ENCODE peak calls at places on chromosomes 3 and 15, in six cellular contexts. C is GM12878, F is HCT116, I is HepG2, E is K562, P is upper lobe of left lung. V is an unnamed sample.

GRCh38 chr3:10561942-10562565 is 56.7 kb upstream of the ATP2B2 start:
- ATAC-seq in I (no peak), E (no peak), C (no peak), F (no peak), P (no peak), V (no peak)

GRCh38 chr3:43477600-43477999 is 144.2 kb downstream of the ANO10 start:
- ATAC-seq in C (no peak), E (no peak), P (no peak), F (no peak), I (no peak), V (peak)

GRCh38 chr15:67135494-67135893 is 70.1 kb downstream of the SMAD3 start:
- ATAC-seq in E (no peak), C (no peak), I (peak), F (no peak), P (peak), V (peak)

GRCh38 chr3:30613135-30613825 is 6.9 kb downstream of the TGFBR2 start:
- ATAC-seq in F (no peak), C (no peak), E (no peak), I (peak), P (no peak), V (no peak)

GRCh38 chr3:129984124-129984523 is 9.6 kb downstream of the TRH start:
- ATAC-seq in E (no peak), F (no peak), P (no peak), C (no peak), I (no peak), V (no peak)

GRCh38 chr3:14891135-14892132 is 55.9 kb upstream of the NR2C2 start:
- ATAC-seq in E (peak), P (peak), C (peak), I (no peak), F (peak), V (peak)

GRCh38 chr3:150879141-150879540 is 26.1 kb downstream of the MINDY4B start:
- ATAC-seq in I (no peak), F (no peak), C (no peak), E (no peak), P (no peak), V (no peak)

GRCh38 chr15:29821416-29822099 is 710 bp downstream of the TJP1 start:
- ATAC-seq in E (peak), C (no peak), P (peak), I (peak), F (peak), V (peak)

GRCh38 chr15:48856947-48857346 is 21.0 kb upstream of the EID1 start:
- ATAC-seq in F (no peak), E (no peak), I (no peak), C (no peak), P (no peak), V (no peak)

GRCh38 chr15:54026891-54027290 is 48.6 kb downstream of the UNC13C start:
- ATAC-seq in E (no peak), F (no peak), I (no peak), P (no peak), C (no peak), V (no peak)

GRCh38 chr3:42216302-42216701 is 49.7 kb downstream of the CCK start:
- ATAC-seq in F (no peak), C (peak), E (no peak), I (no peak), P (no peak), V (no peak)

GRCh38 chr3:18752273-18752934 is 327.3 kb upstream of the SATB1 start:
- ATAC-seq in C (no peak), E (no peak), P (no peak), F (no peak), I (no peak), V (no peak)

GRCh38 chr3:76040946-76041345 is 255.6 kb upstream of the ZNF717 start:
- ATAC-seq in E (no peak), F (no peak), I (no peak), P (no peak), C (no peak), V (no peak)

GRCh38 chr15:72078887-72079286 is 39.1 kb downstream of the MYO9A start:
- ATAC-seq in P (no peak), F (no peak), C (peak), E (no peak), I (no peak), V (no peak)

GRCh38 chr3:143814358-143814968 is 33.8 kb downstream of the SLC9A9 start:
- ATAC-seq in P (peak), E (no peak), I (no peak), C (peak), F (no peak), V (peak)

GRCh38 chr15:84817461-84818081 is 415 bp downstream of the ALPK3 start:
- ATAC-seq in C (no peak), E (no peak), P (peak), F (peak), I (peak), V (peak)

GRCh38 chr3:52238193-52238760 is 681 bp downstream of the TWF2 start:
- ATAC-seq in F (peak), I (peak), E (no peak), C (peak), P (peak), V (no peak)

GRCh38 chr15:37017031-37017625 is 83.2 kb downstream of the MEIS2 start:
- ATAC-seq in F (no peak), C (no peak), I (no peak), E (no peak), P (no peak), V (no peak)

GRCh38 chr3:5332270-5332956 is 144.9 kb downstream of the EDEM1 start:
- ATAC-seq in C (peak), I (peak), E (no peak), F (no peak), P (no peak), V (no peak)

GRCh38 chr3:194608981-194609380 is 24.2 kb downstream of the TMEM44 start:
- ATAC-seq in P (no peak), E (no peak), I (no peak), F (no peak), C (no peak), V (no peak)

GRCh38 chr3:194811118-194811517 is 125.4 kb downstream of the FAM43A start:
- ATAC-seq in P (no peak), C (no peak), I (no peak), E (no peak), F (no peak), V (no peak)

GRCh38 chr3:4060064-4060463 is 243.1 kb upstream of the SETMAR start:
- ATAC-seq in E (no peak), P (no peak), F (no peak), C (peak), I (peak), V (no peak)

GRCh38 chr15:100733088-100733487 is 130.7 kb downstream of the ASB7 start:
- ATAC-seq in P (peak), C (no peak), F (peak), I (no peak), E (no peak), V (no peak)

GRCh38 chr3:151423091-151423490 is 37.8 kb downstream of the IGSF10 start:
- ATAC-seq in F (no peak), E (no peak), P (no peak), C (no peak), I (no peak), V (no peak)

GRCh38 chr3:190585771-190586630 is 72.1 kb downstream of the IL1RAP start:
- ATAC-seq in P (peak), F (peak), C (peak), E (no peak), I (peak), V (peak)

GRCh38 chr3:13063225-13063624 is 10.0 kb downstream of the IQSEC1 start:
- ATAC-seq in P (no peak), C (no peak), F (peak), E (no peak), I (no peak), V (no peak)

GRCh38 chr3:4761759-4762158 is 217.5 kb upstream of the BHLHE40 start:
- ATAC-seq in I (no peak), F (no peak), C (no peak), P (no peak), E (no peak), V (no peak)

GRCh38 chr3:11078826-11079520 is 75.3 kb upstream of the HRH1 start:
- ATAC-seq in F (no peak), E (no peak), P (peak), I (no peak), C (no peak), V (no peak)

GRCh38 chr15:76391847-76392246 is 55.3 kb downstream of the ISL2 start:
- ATAC-seq in F (no peak), I (no peak), C (no peak), P (no peak), E (no peak), V (no peak)

GRCh38 chr3:140545197-140545596 is 132.7 kb upstream of the TRIM42 start:
- ATAC-seq in I (no peak), P (no peak), F (no peak), C (no peak), E (no peak), V (peak)

GRCh38 chr3:6540981-6541380 is 319.9 kb upstream of the GRM7 start:
- ATAC-seq in I (no peak), C (no peak), E (peak), F (no peak), P (no peak), V (no peak)

GRCh38 chr3:196499061-196499460 is 4.5 kb downstream of the RNF168 start:
- ATAC-seq in P (no peak), F (no peak), C (no peak), E (no peak), I (no peak), V (no peak)

GRCh38 chr15:40693904-40694705 is 869 bp upstream of the RAD51 start:
- ATAC-seq in I (peak), E (no peak), F (no peak), C (peak), P (no peak), V (no peak)
- TF ChIP-seq POLR2A in I (no peak), E (no peak), F (no peak), C (peak), P (no peak), V (no peak)

DNA sequence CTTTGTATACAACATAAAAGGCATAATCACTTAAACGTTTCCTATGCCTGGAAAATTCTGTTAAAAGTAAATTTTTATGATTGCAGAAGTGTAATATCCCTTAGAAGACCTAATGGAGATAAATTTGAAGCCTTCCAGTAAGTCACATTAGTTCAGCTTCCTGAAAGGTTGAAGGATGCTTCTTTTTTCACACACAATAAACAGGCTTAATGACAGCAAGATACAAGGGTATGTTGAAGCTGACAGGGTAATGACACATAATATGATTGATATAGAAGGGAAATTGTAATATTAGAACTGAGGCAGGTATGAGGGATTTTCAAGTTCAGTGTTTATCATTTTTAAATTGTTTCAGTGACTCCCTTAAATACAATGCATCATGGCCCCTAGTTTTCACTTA is 161.8 kb upstream of the NAALADL2 start:
- ATAC-seq in C (no peak), P (no peak), F (no peak), I (no peak), E (no peak), V (no peak)
- TF ChIP-seq POLR2AphosphoS5 in C (no peak), P (no peak), F (no peak), I (no peak), E (no peak), V (no peak)

GRCh38 chr15:56243774-56244236 is at the start of gene RFX7:
- ATAC-seq in E (peak), P (peak), I (peak), C (peak), F (peak), V (peak)

GRCh38 chr15:56241374-56242085 is 2.1 kb downstream of the RFX7 start:
- ATAC-seq in C (no peak), I (no peak), E (no peak), F (no peak), P (no peak), V (no peak)

GRCh38 chr15:56244237-56244810 is 645 bp upstream of the RFX7 start:
- ATAC-seq in F (peak), P (peak), E (peak), C (peak), I (peak), V (peak)

GRCh38 chr15:56242576-56243116 is 1.0 kb downstream of the RFX7 start:
- ATAC-seq in F (no peak), P (no peak), I (no peak), E (peak), C (no peak), V (no peak)

GRCh38 chr15:56243117-56243773 is 434 bp downstream of the RFX7 start:
- ATAC-seq in E (peak), I (no peak), F (peak), P (peak), C (peak), V (peak)
- TF ChIP-seq POLR2A in E (peak), I (no peak), F (no peak), P (no peak), C (peak), V (no peak)

GRCh38 chr15:41490355-41490754 is 3.3 kb upstream of the ITPKA start:
- ATAC-seq in E (no peak), P (peak), I (no peak), C (peak), F (peak), V (no peak)
- TF ChIP-seq POLR2AphosphoS5 in E (no peak), P (no peak), I (no peak), C (no peak), F (no peak), V (no peak)

DNA sequence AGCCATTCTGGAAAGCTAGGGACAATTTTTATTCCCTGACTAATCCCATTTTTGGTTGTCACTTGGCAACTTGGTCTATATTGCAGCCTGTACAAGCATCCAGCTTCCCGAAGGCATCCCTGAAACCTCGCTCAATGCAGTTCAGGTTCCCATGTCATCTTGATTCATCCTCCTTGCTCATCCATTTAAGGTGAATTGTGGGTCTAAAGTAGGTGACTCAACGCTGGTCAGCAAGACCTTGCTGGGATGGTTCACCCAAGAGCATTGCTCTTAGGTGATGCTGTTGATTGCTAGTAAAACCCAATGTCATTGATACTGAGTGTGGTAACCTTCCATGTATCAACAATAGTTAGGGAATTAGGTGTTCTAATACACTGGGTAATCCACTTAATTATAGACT is 13.1 kb upstream of the RAB8B start:
- ATAC-seq in E (no peak), I (no peak), P (no peak), F (no peak), C (no peak), V (no peak)
- TF ChIP-seq POLR2A in E (no peak), I (no peak), P (no peak), F (no peak), C (no peak), V (no peak)

DNA sequence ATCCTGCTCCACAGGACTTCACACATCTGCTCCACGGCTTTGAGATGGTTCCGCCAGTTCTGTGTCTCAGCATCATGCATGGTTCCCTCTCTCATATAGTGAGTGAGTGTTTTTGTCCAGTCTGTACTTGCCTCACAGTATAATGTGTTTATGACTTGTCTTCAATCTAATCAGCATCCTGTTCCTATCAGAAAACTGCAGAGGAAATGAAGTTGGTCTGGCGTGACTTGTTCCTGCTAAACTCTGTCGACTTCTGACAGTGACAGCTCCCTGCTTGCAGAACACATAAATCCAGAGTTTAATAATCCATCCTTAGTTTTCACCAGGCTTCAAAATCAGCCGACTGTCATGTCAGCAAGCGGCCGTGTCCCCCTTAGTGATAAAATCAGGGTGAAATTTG is 222.3 kb downstream of the SLCO3A1 start:
- ATAC-seq in I (no peak), C (no peak), E (no peak), F (no peak), P (no peak), V (no peak)
- TF ChIP-seq POLR2AphosphoS5 in I (no peak), C (no peak), E (no peak), F (no peak), P (no peak), V (no peak)

GRCh38 chr15:64355559-64356442 is at the start of gene CSNK1G1:
- ATAC-seq in E (peak), I (peak), F (peak), C (peak), P (peak), V (peak)
- TF ChIP-seq POLR2A in E (peak), I (no peak), F (no peak), C (peak), P (peak), V (no peak)

DNA sequence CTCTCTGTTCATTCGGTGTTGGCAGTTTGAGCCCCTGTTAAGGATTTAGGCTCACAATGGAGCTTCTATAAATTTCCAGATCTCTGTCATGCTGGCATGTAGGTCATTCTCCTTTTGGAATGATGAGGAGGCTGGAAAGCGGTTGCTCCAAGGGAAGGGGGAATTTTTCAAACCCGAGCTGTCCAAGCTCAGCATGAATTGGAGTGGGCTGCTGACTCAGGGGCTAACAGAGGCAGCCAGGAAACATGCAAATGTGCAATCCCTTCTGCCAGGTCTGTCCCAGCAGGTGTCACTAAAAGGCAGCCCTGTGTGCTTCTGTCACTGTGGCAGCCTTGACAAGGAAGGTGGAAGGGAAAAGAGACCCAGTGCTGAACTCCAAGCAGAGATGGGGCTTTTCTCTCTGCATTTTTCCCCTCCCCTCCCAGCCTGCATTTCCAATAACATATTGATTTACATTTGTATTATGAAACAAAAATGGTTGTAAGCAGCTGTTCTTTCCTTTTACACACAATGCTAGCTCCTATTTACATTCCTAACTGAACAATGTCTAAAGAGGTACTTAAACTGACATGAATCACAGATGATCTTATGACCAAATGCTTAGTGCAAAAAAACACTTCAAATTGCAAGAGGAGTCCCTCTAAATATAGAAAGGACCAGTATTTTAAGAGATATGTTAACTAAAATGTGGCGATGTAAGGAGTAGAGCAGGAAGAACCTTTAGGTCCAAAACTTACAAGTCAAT is 84.4 kb upstream of the ATP10A start:
- ATAC-seq in C (no peak), F (no peak), P (no peak), E (no peak), I (no peak), V (no peak)
- TF ChIP-seq POLR2AphosphoS5 in C (no peak), F (no peak), P (no peak), E (no peak), I (no peak), V (no peak)